ENCODE peak calls at places on chromosomes 3 and 15, in six cellular contexts. One of them, this sample, is unnamed.

GRCh38 chr3:41162981-41163380 is 36.3 kb upstream of the CTNNB1 start:
- DNase-seq in H1: no peak
- DNase-seq in K562: no peak
- DNase-seq in SK-N-SH: no peak
- DNase-seq in HepG2: no peak
- DNase-seq in GM12878: no peak
- DNase-seq in this sample: no peak

GRCh38 chr3:81782585-81782984 is 21.1 kb upstream of the GBE1 start:
- DNase-seq in SK-N-SH: no peak
- DNase-seq in HepG2: no peak
- DNase-seq in K562: no peak
- DNase-seq in H1: no peak
- DNase-seq in GM12878: no peak
- DNase-seq in this sample: no peak

GRCh38 chr3:41190509-41191284 is 8.6 kb upstream of the CTNNB1 start:
- DNase-seq in HepG2: peak
- DNase-seq in SK-N-SH: no peak
- DNase-seq in K562: no peak
- DNase-seq in H1: no peak
- DNase-seq in GM12878: no peak
- DNase-seq in this sample: no peak

GRCh38 chr3:41581700-41582099 is 380.2 kb downstream of the ULK4 start:
- DNase-seq in H1: no peak
- DNase-seq in SK-N-SH: no peak
- DNase-seq in HepG2: no peak
- DNase-seq in K562: no peak
- DNase-seq in GM12878: peak
- DNase-seq in this sample: peak

GRCh38 chr15:40873625-40874561 is at the start of gene RHOV:
- DNase-seq in SK-N-SH: peak
- DNase-seq in H1: peak
- DNase-seq in GM12878: no peak
- DNase-seq in HepG2: peak
- DNase-seq in K562: peak
- DNase-seq in this sample: peak

GRCh38 chr15:51097553-51098330 is 3.0 kb upstream of the TNFAIP8L3 start:
- DNase-seq in H1: no peak
- DNase-seq in HepG2: peak
- DNase-seq in GM12878: no peak
- DNase-seq in SK-N-SH: no peak
- DNase-seq in K562: peak
- DNase-seq in this sample: no peak

GRCh38 chr15:94164202-94164807 is 67.1 kb upstream of the MCTP2 start:
- DNase-seq in HepG2: peak
- DNase-seq in K562: peak
- DNase-seq in H1: peak
- DNase-seq in GM12878: no peak
- DNase-seq in SK-N-SH: peak
- DNase-seq in this sample: peak

GRCh38 chr3:13042932-13043275 is 30.3 kb downstream of the IQSEC1 start:
- DNase-seq in SK-N-SH: peak
- DNase-seq in H1: no peak
- DNase-seq in GM12878: no peak
- DNase-seq in HepG2: no peak
- DNase-seq in K562: peak
- DNase-seq in this sample: no peak

GRCh38 chr3:138332472-138333073 is 2.9 kb upstream of the NME9 start:
- DNase-seq in SK-N-SH: peak
- DNase-seq in K562: peak
- DNase-seq in GM12878: no peak
- DNase-seq in HepG2: peak
- DNase-seq in H1: no peak
- DNase-seq in this sample: no peak

GRCh38 chr3:8911781-8912180 is 51.5 kb downstream of the RAD18 start:
- DNase-seq in SK-N-SH: no peak
- DNase-seq in K562: no peak
- DNase-seq in GM12878: no peak
- DNase-seq in HepG2: no peak
- DNase-seq in H1: no peak
- DNase-seq in this sample: no peak
- H3K27ac ChIP-seq in SK-N-SH: no peak
- H3K27ac ChIP-seq in K562: no peak
- H3K27ac ChIP-seq in GM12878: no peak
- H3K27ac ChIP-seq in HepG2: no peak
- H3K27ac ChIP-seq in H1: no peak
- H3K27ac ChIP-seq in this sample: no peak

GRCh38 chr3:194632211-194632982 is 822 bp downstream of the TMEM44 start:
- DNase-seq in SK-N-SH: no peak
- DNase-seq in K562: peak
- DNase-seq in HepG2: no peak
- DNase-seq in GM12878: no peak
- DNase-seq in H1: no peak
- DNase-seq in this sample: no peak
- TF ChIP-seq GABPA in SK-N-SH: no peak
- TF ChIP-seq GABPA in K562: no peak
- TF ChIP-seq GABPA in HepG2: no peak
- TF ChIP-seq GABPA in GM12878: no peak
- TF ChIP-seq GABPA in H1: no peak
- TF ChIP-seq GABPA in this sample: no peak

DNA sequence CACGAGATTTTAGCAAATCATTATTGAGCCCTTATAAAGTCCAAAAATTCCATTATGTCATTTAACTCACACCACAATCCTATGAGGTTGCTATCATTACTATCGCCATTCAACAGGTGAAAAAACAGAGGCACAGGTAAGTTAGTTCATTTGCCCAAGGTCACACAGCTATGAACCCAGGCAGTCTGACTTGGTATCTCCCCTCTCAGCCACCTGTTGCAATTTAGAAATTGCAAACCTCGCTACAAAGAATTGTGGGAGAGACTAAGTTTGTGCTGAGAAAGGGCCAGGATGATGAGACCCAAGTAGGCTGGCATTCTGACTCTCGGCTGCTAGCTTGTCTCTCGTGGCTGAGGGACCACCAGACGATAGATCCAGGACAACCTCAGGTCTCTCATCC is 57.7 kb downstream of the LMCD1 start:
- DNase-seq in HepG2: no peak
- DNase-seq in H1: no peak
- DNase-seq in SK-N-SH: no peak
- DNase-seq in GM12878: no peak
- DNase-seq in K562: no peak
- DNase-seq in this sample: no peak
- H3K27ac ChIP-seq in HepG2: no peak
- H3K27ac ChIP-seq in H1: no peak
- H3K27ac ChIP-seq in SK-N-SH: no peak
- H3K27ac ChIP-seq in GM12878: no peak
- H3K27ac ChIP-seq in K562: no peak
- H3K27ac ChIP-seq in this sample: no peak

GRCh38 chr3:77807312-77807711 is 767.4 kb downstream of the ROBO2 start:
- DNase-seq in K562: no peak
- DNase-seq in HepG2: no peak
- DNase-seq in GM12878: no peak
- DNase-seq in H1: no peak
- DNase-seq in SK-N-SH: no peak
- DNase-seq in this sample: no peak
- TF ChIP-seq GABPA in K562: no peak
- TF ChIP-seq GABPA in HepG2: no peak
- TF ChIP-seq GABPA in GM12878: no peak
- TF ChIP-seq GABPA in H1: no peak
- TF ChIP-seq GABPA in SK-N-SH: no peak
- TF ChIP-seq GABPA in this sample: no peak

GRCh38 chr3:185362850-185363661 is at the start of gene MAP3K13:
- DNase-seq in SK-N-SH: peak
- DNase-seq in H1: peak
- DNase-seq in HepG2: peak
- DNase-seq in K562: peak
- DNase-seq in GM12878: peak
- DNase-seq in this sample: peak
- H3K27ac ChIP-seq in SK-N-SH: peak
- H3K27ac ChIP-seq in H1: no peak
- H3K27ac ChIP-seq in HepG2: no peak
- H3K27ac ChIP-seq in K562: no peak
- H3K27ac ChIP-seq in GM12878: peak
- H3K27ac ChIP-seq in this sample: no peak

GRCh38 chr3:14511623-14511965 is 28.5 kb downstream of the GRIP2 start:
- DNase-seq in HepG2: no peak
- DNase-seq in H1: no peak
- DNase-seq in K562: no peak
- DNase-seq in SK-N-SH: peak
- DNase-seq in GM12878: no peak
- DNase-seq in this sample: no peak
- TF ChIP-seq GABPA in HepG2: no peak
- TF ChIP-seq GABPA in H1: no peak
- TF ChIP-seq GABPA in K562: no peak
- TF ChIP-seq GABPA in SK-N-SH: no peak
- TF ChIP-seq GABPA in GM12878: no peak
- TF ChIP-seq GABPA in this sample: no peak

GRCh38 chr3:128486157-128486691 is 6.8 kb downstream of the GATA2 start:
- DNase-seq in HepG2: no peak
- DNase-seq in H1: no peak
- DNase-seq in SK-N-SH: peak
- DNase-seq in K562: no peak
- DNase-seq in GM12878: no peak
- DNase-seq in this sample: no peak
- H3K27ac ChIP-seq in HepG2: no peak
- H3K27ac ChIP-seq in H1: no peak
- H3K27ac ChIP-seq in SK-N-SH: peak
- H3K27ac ChIP-seq in K562: peak
- H3K27ac ChIP-seq in GM12878: no peak
- H3K27ac ChIP-seq in this sample: no peak

GRCh38 chr3:172355836-172356235 is 92.4 kb downstream of the GHSR start:
- DNase-seq in K562: no peak
- DNase-seq in SK-N-SH: no peak
- DNase-seq in GM12878: no peak
- DNase-seq in H1: no peak
- DNase-seq in HepG2: no peak
- DNase-seq in this sample: no peak
- TF ChIP-seq GABPA in K562: no peak
- TF ChIP-seq GABPA in SK-N-SH: no peak
- TF ChIP-seq GABPA in GM12878: no peak
- TF ChIP-seq GABPA in H1: no peak
- TF ChIP-seq GABPA in HepG2: no peak
- TF ChIP-seq GABPA in this sample: no peak

GRCh38 chr3:66497982-66498671 is 2.7 kb downstream of the LRIG1 start:
- DNase-seq in K562: no peak
- DNase-seq in H1: no peak
- DNase-seq in GM12878: no peak
- DNase-seq in SK-N-SH: no peak
- DNase-seq in HepG2: no peak
- DNase-seq in this sample: no peak
- H3K27ac ChIP-seq in K562: no peak
- H3K27ac ChIP-seq in H1: no peak
- H3K27ac ChIP-seq in GM12878: no peak
- H3K27ac ChIP-seq in SK-N-SH: no peak
- H3K27ac ChIP-seq in HepG2: peak
- H3K27ac ChIP-seq in this sample: no peak

DNA sequence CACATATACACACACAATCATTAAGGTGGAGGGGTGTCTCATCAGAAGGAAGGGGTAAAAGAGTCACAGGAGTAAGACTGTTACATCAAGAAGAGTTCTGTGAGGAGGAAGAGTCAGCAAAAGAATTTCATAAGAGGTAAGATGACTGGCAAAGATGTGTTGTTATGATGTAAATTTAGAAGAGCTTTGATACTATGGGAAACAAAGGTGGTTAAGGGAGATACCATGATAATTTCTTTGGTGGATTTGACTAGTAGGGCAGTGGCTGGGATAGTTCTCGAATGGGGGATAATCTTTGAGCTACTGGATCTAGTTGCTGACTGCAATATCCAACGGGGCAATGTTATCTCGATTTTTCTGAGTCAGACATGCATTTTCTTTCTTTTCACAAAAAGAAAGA is 61.6 kb downstream of the STAG1 start:
- DNase-seq in GM12878: no peak
- DNase-seq in HepG2: no peak
- DNase-seq in SK-N-SH: no peak
- DNase-seq in K562: peak
- DNase-seq in H1: no peak
- DNase-seq in this sample: no peak
- TF ChIP-seq GABPA in GM12878: no peak
- TF ChIP-seq GABPA in HepG2: no peak
- TF ChIP-seq GABPA in SK-N-SH: no peak
- TF ChIP-seq GABPA in K562: no peak
- TF ChIP-seq GABPA in H1: no peak
- TF ChIP-seq GABPA in this sample: no peak

This sample was measured in HL-60.